ENCODE peak calls at places on chromosome 22, in four cellular contexts. Z is transverse colon; H is effector CD4-positive, alpha-beta T cell; F is HFFc6. T is an unnamed sample.
A peak's percentile ranks its signal among the peaks of the same experiment; 100 is the strongest.

GRCh38 chr22:32823024-32823730 is 21.7 kb downstream of the TIMP3 start:
- DNase-seq in Z (peak; percentile 45), H (no peak), F (no peak), T (no peak)

GRCh38 chr22:44424131-44424711 is 73.8 kb downstream of the RTL6 start:
- DNase-seq in Z (no peak), H (no peak), F (no peak), T (no peak)

GRCh38 chr22:37274380-37274862 is 7.9 kb upstream of the CYTH4 start:
- DNase-seq in Z (peak; percentile 41), H (no peak), F (no peak), T (no peak)

GRCh38 chr22:28053871-28054621 is 135.0 kb upstream of the PITPNB start:
- DNase-seq in Z (no peak), H (no peak), F (no peak), T (no peak)

GRCh38 chr22:45692549-45692948 is 20.9 kb downstream of the ATXN10 start:
- DNase-seq in Z (no peak), H (no peak), F (peak; percentile 46), T (no peak)

GRCh38 chr22:29071261-29072045 is 1.4 kb upstream of the KREMEN1 start:
- DNase-seq in Z (peak; percentile 75), H (peak; percentile 16), F (no peak), T (no peak)

GRCh38 chr22:40007826-40008710 is 13.3 kb downstream of the FAM83F start:
- DNase-seq in Z (no peak), H (no peak), F (no peak), T (no peak)

GRCh38 chr22:45208993-45209838 is 31.5 kb downstream of the KIAA0930 start:
- DNase-seq in Z (no peak), H (no peak), F (peak; percentile 81), T (peak; percentile 63)

GRCh38 chr22:23815781-23816551 is 22.8 kb downstream of the DERL3 start:
- DNase-seq in Z (no peak), H (no peak), F (no peak), T (no peak)

T was measured in sciatic nerve.